ENCODE peak calls at places on chromosome 10, in ten cellular contexts. One of them, this sample, is unnamed.

GRCh38 chr10:79255007-79255507 is 92.2 kb upstream of the PPIF start:
- DNase-seq in smooth muscle cell of the brain vasculature: no peak
- DNase-seq in activated CD8-positive, alpha-beta memory T cell treated with anti-CD3 and anti-CD28 coated beads, Interleukin-2, amount 10 ng/mL, durations not matched to agents 7 days and 5 days: no peak
- DNase-seq in heart left ventricle: no peak
- DNase-seq in NCI-H2107: no peak
- DNase-seq in stimulated activated CD4-positive, alpha-beta T cell treated with anti-CD3 and anti-CD28 coated beads, Interleukin-4, amount 100 ng/mL, for 1 hour: no peak
- DNase-seq in T-helper 17 cell: no peak
- DNase-seq in activated naive CD4-positive, alpha-beta T cell: no peak
- DNase-seq in psoas muscle: no peak
- DNase-seq in H54: no peak
- DNase-seq in this sample: no peak

GRCh38 chr10:125232841-125233240 is 72.5 kb upstream of the CTBP2 start:
- DNase-seq in smooth muscle cell of the brain vasculature: no peak
- DNase-seq in activated CD8-positive, alpha-beta memory T cell treated with anti-CD3 and anti-CD28 coated beads, Interleukin-2, amount 10 ng/mL, durations not matched to agents 7 days and 5 days: no peak
- DNase-seq in heart left ventricle: no peak
- DNase-seq in NCI-H2107: no peak
- DNase-seq in stimulated activated CD4-positive, alpha-beta T cell treated with anti-CD3 and anti-CD28 coated beads, Interleukin-4, amount 100 ng/mL, for 1 hour: no peak
- DNase-seq in T-helper 17 cell: no peak
- DNase-seq in activated naive CD4-positive, alpha-beta T cell: no peak
- DNase-seq in psoas muscle: no peak
- DNase-seq in H54: no peak
- DNase-seq in this sample: no peak

GRCh38 chr10:109929501-109930219 is 6.3 kb upstream of the XPNPEP1 start:
- DNase-seq in smooth muscle cell of the brain vasculature: no peak
- DNase-seq in activated CD8-positive, alpha-beta memory T cell treated with anti-CD3 and anti-CD28 coated beads, Interleukin-2, amount 10 ng/mL, durations not matched to agents 7 days and 5 days: no peak
- DNase-seq in heart left ventricle: no peak
- DNase-seq in NCI-H2107: no peak
- DNase-seq in stimulated activated CD4-positive, alpha-beta T cell treated with anti-CD3 and anti-CD28 coated beads, Interleukin-4, amount 100 ng/mL, for 1 hour: no peak
- DNase-seq in T-helper 17 cell: no peak
- DNase-seq in activated naive CD4-positive, alpha-beta T cell: no peak
- DNase-seq in psoas muscle: no peak
- DNase-seq in H54: no peak
- DNase-seq in this sample: no peak

GRCh38 chr10:93941603-93942002 is 47.8 kb downstream of the SLC35G1 start:
- DNase-seq in smooth muscle cell of the brain vasculature: no peak
- DNase-seq in activated CD8-positive, alpha-beta memory T cell treated with anti-CD3 and anti-CD28 coated beads, Interleukin-2, amount 10 ng/mL, durations not matched to agents 7 days and 5 days: no peak
- DNase-seq in heart left ventricle: no peak
- DNase-seq in NCI-H2107: no peak
- DNase-seq in stimulated activated CD4-positive, alpha-beta T cell treated with anti-CD3 and anti-CD28 coated beads, Interleukin-4, amount 100 ng/mL, for 1 hour: no peak
- DNase-seq in T-helper 17 cell: no peak
- DNase-seq in activated naive CD4-positive, alpha-beta T cell: no peak
- DNase-seq in psoas muscle: no peak
- DNase-seq in H54: no peak
- DNase-seq in this sample: no peak

GRCh38 chr10:49089789-49090595 is 25.3 kb downstream of the VSTM4 start:
- DNase-seq in smooth muscle cell of the brain vasculature: peak; percentile 85
- DNase-seq in activated CD8-positive, alpha-beta memory T cell treated with anti-CD3 and anti-CD28 coated beads, Interleukin-2, amount 10 ng/mL, durations not matched to agents 7 days and 5 days: no peak
- DNase-seq in heart left ventricle: no peak
- DNase-seq in NCI-H2107: no peak
- DNase-seq in stimulated activated CD4-positive, alpha-beta T cell treated with anti-CD3 and anti-CD28 coated beads, Interleukin-4, amount 100 ng/mL, for 1 hour: no peak
- DNase-seq in T-helper 17 cell: no peak
- DNase-seq in activated naive CD4-positive, alpha-beta T cell: no peak
- DNase-seq in psoas muscle: no peak
- DNase-seq in H54: no peak
- DNase-seq in this sample: no peak

GRCh38 chr10:77524300-77524711 is 113.3 kb downstream of the KCNMA1 start:
- DNase-seq in smooth muscle cell of the brain vasculature: no peak
- DNase-seq in activated CD8-positive, alpha-beta memory T cell treated with anti-CD3 and anti-CD28 coated beads, Interleukin-2, amount 10 ng/mL, durations not matched to agents 7 days and 5 days: no peak
- DNase-seq in heart left ventricle: no peak
- DNase-seq in NCI-H2107: no peak
- DNase-seq in stimulated activated CD4-positive, alpha-beta T cell treated with anti-CD3 and anti-CD28 coated beads, Interleukin-4, amount 100 ng/mL, for 1 hour: no peak
- DNase-seq in T-helper 17 cell: no peak
- DNase-seq in activated naive CD4-positive, alpha-beta T cell: no peak
- DNase-seq in psoas muscle: no peak
- DNase-seq in H54: no peak
- DNase-seq in this sample: no peak

GRCh38 chr10:30820282-30820991 is 190.9 kb upstream of the LYZL2 start:
- DNase-seq in smooth muscle cell of the brain vasculature: no peak
- DNase-seq in activated CD8-positive, alpha-beta memory T cell treated with anti-CD3 and anti-CD28 coated beads, Interleukin-2, amount 10 ng/mL, durations not matched to agents 7 days and 5 days: no peak
- DNase-seq in heart left ventricle: no peak
- DNase-seq in NCI-H2107: no peak
- DNase-seq in stimulated activated CD4-positive, alpha-beta T cell treated with anti-CD3 and anti-CD28 coated beads, Interleukin-4, amount 100 ng/mL, for 1 hour: no peak
- DNase-seq in T-helper 17 cell: no peak
- DNase-seq in activated naive CD4-positive, alpha-beta T cell: no peak
- DNase-seq in psoas muscle: no peak
- DNase-seq in H54: no peak
- DNase-seq in this sample: no peak

GRCh38 chr10:44380829-44381600 is 3.9 kb downstream of the CXCL12 start:
- DNase-seq in smooth muscle cell of the brain vasculature: no peak
- DNase-seq in activated CD8-positive, alpha-beta memory T cell treated with anti-CD3 and anti-CD28 coated beads, Interleukin-2, amount 10 ng/mL, durations not matched to agents 7 days and 5 days: no peak
- DNase-seq in heart left ventricle: no peak
- DNase-seq in NCI-H2107: no peak
- DNase-seq in stimulated activated CD4-positive, alpha-beta T cell treated with anti-CD3 and anti-CD28 coated beads, Interleukin-4, amount 100 ng/mL, for 1 hour: no peak
- DNase-seq in T-helper 17 cell: no peak
- DNase-seq in activated naive CD4-positive, alpha-beta T cell: no peak
- DNase-seq in psoas muscle: no peak
- DNase-seq in H54: no peak
- DNase-seq in this sample: no peak

GRCh38 chr10:5958680-5959079 is 18.7 kb downstream of the IL15RA start:
- DNase-seq in smooth muscle cell of the brain vasculature: no peak
- DNase-seq in activated CD8-positive, alpha-beta memory T cell treated with anti-CD3 and anti-CD28 coated beads, Interleukin-2, amount 10 ng/mL, durations not matched to agents 7 days and 5 days: no peak
- DNase-seq in heart left ventricle: no peak
- DNase-seq in NCI-H2107: no peak
- DNase-seq in stimulated activated CD4-positive, alpha-beta T cell treated with anti-CD3 and anti-CD28 coated beads, Interleukin-4, amount 100 ng/mL, for 1 hour: no peak
- DNase-seq in T-helper 17 cell: no peak
- DNase-seq in activated naive CD4-positive, alpha-beta T cell: no peak
- DNase-seq in psoas muscle: no peak
- DNase-seq in H54: no peak
- DNase-seq in this sample: no peak

GRCh38 chr10:34816067-34817002 is 1.2 kb upstream of the PARD3 start:
- DNase-seq in smooth muscle cell of the brain vasculature: no peak
- DNase-seq in activated CD8-positive, alpha-beta memory T cell treated with anti-CD3 and anti-CD28 coated beads, Interleukin-2, amount 10 ng/mL, durations not matched to agents 7 days and 5 days: no peak
- DNase-seq in heart left ventricle: no peak
- DNase-seq in NCI-H2107: no peak
- DNase-seq in stimulated activated CD4-positive, alpha-beta T cell treated with anti-CD3 and anti-CD28 coated beads, Interleukin-4, amount 100 ng/mL, for 1 hour: no peak
- DNase-seq in T-helper 17 cell: no peak
- DNase-seq in activated naive CD4-positive, alpha-beta T cell: no peak
- DNase-seq in psoas muscle: peak; percentile 56
- DNase-seq in H54: no peak
- DNase-seq in this sample: no peak

GRCh38 chr10:60798031-60798430 is 19.8 kb downstream of the CDK1 start:
- DNase-seq in smooth muscle cell of the brain vasculature: no peak
- DNase-seq in activated CD8-positive, alpha-beta memory T cell treated with anti-CD3 and anti-CD28 coated beads, Interleukin-2, amount 10 ng/mL, durations not matched to agents 7 days and 5 days: no peak
- DNase-seq in heart left ventricle: no peak
- DNase-seq in NCI-H2107: no peak
- DNase-seq in stimulated activated CD4-positive, alpha-beta T cell treated with anti-CD3 and anti-CD28 coated beads, Interleukin-4, amount 100 ng/mL, for 1 hour: no peak
- DNase-seq in T-helper 17 cell: no peak
- DNase-seq in activated naive CD4-positive, alpha-beta T cell: no peak
- DNase-seq in psoas muscle: no peak
- DNase-seq in H54: no peak
- DNase-seq in this sample: no peak

GRCh38 chr10:79053481-79054202 is 15.1 kb upstream of the ZMIZ1 start:
- DNase-seq in smooth muscle cell of the brain vasculature: no peak
- DNase-seq in activated CD8-positive, alpha-beta memory T cell treated with anti-CD3 and anti-CD28 coated beads, Interleukin-2, amount 10 ng/mL, durations not matched to agents 7 days and 5 days: no peak
- DNase-seq in heart left ventricle: no peak
- DNase-seq in NCI-H2107: no peak
- DNase-seq in stimulated activated CD4-positive, alpha-beta T cell treated with anti-CD3 and anti-CD28 coated beads, Interleukin-4, amount 100 ng/mL, for 1 hour: no peak
- DNase-seq in T-helper 17 cell: no peak
- DNase-seq in activated naive CD4-positive, alpha-beta T cell: no peak
- DNase-seq in psoas muscle: peak; percentile 23
- DNase-seq in H54: no peak
- DNase-seq in this sample: no peak

GRCh38 chr10:27240212-27240890 is at the start of gene ACBD5:
- DNase-seq in smooth muscle cell of the brain vasculature: no peak
- DNase-seq in activated CD8-positive, alpha-beta memory T cell treated with anti-CD3 and anti-CD28 coated beads, Interleukin-2, amount 10 ng/mL, durations not matched to agents 7 days and 5 days: peak; percentile 87
- DNase-seq in heart left ventricle: peak; percentile 88
- DNase-seq in NCI-H2107: peak; percentile 23
- DNase-seq in stimulated activated CD4-positive, alpha-beta T cell treated with anti-CD3 and anti-CD28 coated beads, Interleukin-4, amount 100 ng/mL, for 1 hour: peak; percentile 77
- DNase-seq in T-helper 17 cell: peak; percentile 67
- DNase-seq in activated naive CD4-positive, alpha-beta T cell: peak; percentile 49
- DNase-seq in psoas muscle: peak; percentile 95
- DNase-seq in H54: peak; percentile 69
- DNase-seq in this sample: no peak

GRCh38 chr10:66455304-66455703 is 470.5 kb upstream of the LRRTM3 start:
- DNase-seq in smooth muscle cell of the brain vasculature: no peak
- DNase-seq in activated CD8-positive, alpha-beta memory T cell treated with anti-CD3 and anti-CD28 coated beads, Interleukin-2, amount 10 ng/mL, durations not matched to agents 7 days and 5 days: no peak
- DNase-seq in heart left ventricle: no peak
- DNase-seq in NCI-H2107: no peak
- DNase-seq in stimulated activated CD4-positive, alpha-beta T cell treated with anti-CD3 and anti-CD28 coated beads, Interleukin-4, amount 100 ng/mL, for 1 hour: no peak
- DNase-seq in T-helper 17 cell: no peak
- DNase-seq in activated naive CD4-positive, alpha-beta T cell: no peak
- DNase-seq in psoas muscle: no peak
- DNase-seq in H54: no peak
- DNase-seq in this sample: peak; percentile 41

GRCh38 chr10:7942311-7942710 is 112.2 kb upstream of the GATA3 start:
- DNase-seq in smooth muscle cell of the brain vasculature: no peak
- DNase-seq in activated CD8-positive, alpha-beta memory T cell treated with anti-CD3 and anti-CD28 coated beads, Interleukin-2, amount 10 ng/mL, durations not matched to agents 7 days and 5 days: no peak
- DNase-seq in heart left ventricle: no peak
- DNase-seq in NCI-H2107: no peak
- DNase-seq in stimulated activated CD4-positive, alpha-beta T cell treated with anti-CD3 and anti-CD28 coated beads, Interleukin-4, amount 100 ng/mL, for 1 hour: no peak
- DNase-seq in T-helper 17 cell: no peak
- DNase-seq in activated naive CD4-positive, alpha-beta T cell: no peak
- DNase-seq in psoas muscle: no peak
- DNase-seq in H54: no peak
- DNase-seq in this sample: no peak

GRCh38 chr10:61063911-61064310 is 119.9 kb upstream of the RHOBTB1 start:
- DNase-seq in smooth muscle cell of the brain vasculature: no peak
- DNase-seq in activated CD8-positive, alpha-beta memory T cell treated with anti-CD3 and anti-CD28 coated beads, Interleukin-2, amount 10 ng/mL, durations not matched to agents 7 days and 5 days: no peak
- DNase-seq in heart left ventricle: no peak
- DNase-seq in NCI-H2107: no peak
- DNase-seq in stimulated activated CD4-positive, alpha-beta T cell treated with anti-CD3 and anti-CD28 coated beads, Interleukin-4, amount 100 ng/mL, for 1 hour: no peak
- DNase-seq in T-helper 17 cell: no peak
- DNase-seq in activated naive CD4-positive, alpha-beta T cell: no peak
- DNase-seq in psoas muscle: no peak
- DNase-seq in H54: no peak
- DNase-seq in this sample: no peak